ENCODE peak calls at places on chromosomes 6 and 20, in seven cellular contexts. Q is hypothalamus, N is midbrain, S is hepatic stellate cell, K is brain microvascular endothelial cell, L is HFF-Myc, B is KG1. O is an unnamed sample.

GRCh38 chr20:44597930-44598329 is 15.6 kb downstream of the PKIG start:
- DNase-seq in B (no peak), L (no peak), K (no peak), S (no peak), Q (no peak), N (no peak), O (no peak)

GRCh38 chr20:58150772-58151171 is 77.7 kb downstream of the ANKRD60 start:
- DNase-seq in B (no peak), L (no peak), K (no peak), S (no peak), N (no peak), Q (no peak), O (no peak)

GRCh38 chr20:53768329-53768728 is 174.7 kb upstream of the ZNF217 start:
- DNase-seq in N (no peak), S (no peak), K (no peak), Q (no peak), L (no peak), B (no peak), O (no peak)

GRCh38 chr6:80618953-80619352 is 512.5 kb downstream of the BCKDHB start:
- DNase-seq in K (no peak), Q (no peak), B (no peak), S (no peak), L (no peak), N (no peak), O (peak)

GRCh38 chr20:18312723-18313122 is 24.4 kb downstream of the ZNF133 start:
- DNase-seq in B (no peak), K (no peak), S (no peak), Q (no peak), L (no peak), N (no peak), O (no peak)

GRCh38 chr20:50380697-50381040 is 129.5 kb upstream of the PTPN1 start:
- DNase-seq in Q (no peak), K (peak), N (no peak), L (no peak), B (no peak), S (peak), O (no peak)

GRCh38 chr6:28383235-28384142 is 16.1 kb downstream of the ZSCAN12 start:
- DNase-seq in S (peak), Q (peak), L (peak), B (no peak), N (peak), K (peak), O (peak)

GRCh38 chr20:41135888-41136243 is 1.5 kb upstream of the PLCG1 start:
- DNase-seq in Q (no peak), S (no peak), N (no peak), K (no peak), B (no peak), L (no peak), O (no peak)